ENCODE peak calls at places on chromosomes 3 and 15, in four cellular contexts. N is NCI-H1105, J is D341Med, U is T-helper 9 cell. P is an unnamed sample.

GRCh38 chr3:136135039-136135802 is 60.9 kb downstream of the MSL2 start:
- DNase-seq in N (no peak), J (peak), U (no peak), P (no peak)

GRCh38 chr15:78757636-78757905 is 53.7 kb downstream of the ADAMTS7 start:
- DNase-seq in N (no peak), U (no peak), J (no peak), P (no peak)

GRCh38 chr15:42063122-42063848 is 31.1 kb downstream of the PLA2G4D start:
- DNase-seq in J (no peak), U (no peak), N (no peak), P (no peak)

GRCh38 chr3:130835483-130835882 is 58.4 kb upstream of the ATP2C1 start:
- DNase-seq in N (no peak), U (no peak), J (no peak), P (no peak)

GRCh38 chr15:100905855-100906254 is 13.3 kb upstream of the LRRK1 start:
- DNase-seq in N (no peak), U (no peak), J (no peak), P (no peak)

GRCh38 chr3:128597900-128598299 is 52.7 kb downstream of the RPN1 start:
- DNase-seq in J (no peak), N (no peak), U (no peak), P (no peak)

GRCh38 chr3:161070252-161070930 is 34.8 kb downstream of the B3GALNT1 start:
- DNase-seq in U (no peak), N (no peak), J (no peak), P (no peak)

GRCh38 chr3:190972840-190973270 is 110.4 kb upstream of the GMNC start:
- DNase-seq in U (no peak), N (no peak), J (no peak), P (no peak)

GRCh38 chr3:113211370-113212154 is at the start of gene BOC:
- DNase-seq in J (peak), N (peak), U (no peak), P (no peak)

GRCh38 chr15:48367483-48367882 is 36.3 kb downstream of the DUT start:
- DNase-seq in N (no peak), U (no peak), J (no peak), P (no peak)

GRCh38 chr3:184338538-184338945 is 1.1 kb downstream of the FAM131A start:
- DNase-seq in U (peak), N (peak), J (no peak), P (no peak)

GRCh38 chr15:69929905-69930630 is 167.6 kb downstream of the TLE3 start:
- DNase-seq in N (no peak), J (no peak), U (no peak), P (no peak)

GRCh38 chr3:107404727-107405519 is 27.7 kb downstream of the CCDC54 start:
- DNase-seq in U (no peak), N (no peak), J (no peak), P (no peak)

GRCh38 chr3:69370945-69371301 is 15.0 kb downstream of the FRMD4B start:
- DNase-seq in U (no peak), N (no peak), J (no peak), P (no peak)

GRCh38 chr15:95304116-95304873 is 1026.2 kb upstream of the NR2F2 start:
- DNase-seq in N (no peak), J (no peak), U (no peak), P (no peak)

GRCh38 chr15:73305331-73306211 is 63.2 kb downstream of the HCN4 start:
- DNase-seq in U (no peak), J (peak), N (peak), P (peak)

GRCh38 chr3:184031187-184031792 is at the start of gene HTR3D:
- DNase-seq in J (no peak), U (no peak), N (no peak), P (no peak)

GRCh38 chr3:11246663-11246970 is 25.6 kb upstream of the ATG7 start:
- DNase-seq in N (no peak), J (no peak), U (no peak), P (no peak)

GRCh38 chr15:85725019-85725418 is 69.7 kb downstream of the KLHL25 start:
- DNase-seq in J (no peak), U (no peak), N (no peak), P (no peak)

GRCh38 chr3:112761062-112761638 is 85.5 kb downstream of the CD200R1L start:
- DNase-seq in J (no peak), U (no peak), N (no peak), P (no peak)

GRCh38 chr3:197458906-197459470 is 96.8 kb downstream of the BDH1 start:
- DNase-seq in J (no peak), N (no peak), U (no peak), P (no peak)

GRCh38 chr15:94324117-94324826 is 92.9 kb downstream of the MCTP2 start:
- DNase-seq in U (peak), N (peak), J (peak), P (peak)

GRCh38 chr3:14792691-14793121 is 26.1 kb upstream of the FGD5 start:
- DNase-seq in J (no peak), N (no peak), U (no peak), P (no peak)

GRCh38 chr3:189316296-189317019 is 144.7 kb downstream of the TPRG1 start:
- DNase-seq in U (no peak), J (no peak), N (no peak), P (no peak)